ENCODE peak calls at places on chromosomes 3 and 15, in seven cellular contexts. One of them, this sample, is unnamed.

GRCh38 chr3:46861996-46862688 is 1.1 kb downstream of the MYL3 start:
- DNase-seq in vagina: no peak
- DNase-seq in stomach: no peak
- DNase-seq in PC-9: no peak
- DNase-seq in neural progenitor cell: no peak
- DNase-seq in sigmoid colon: peak
- DNase-seq in fibroblast of lung: no peak
- DNase-seq in this sample: no peak

GRCh38 chr3:40079203-40079844 is 230.2 kb upstream of the EIF1B start:
- DNase-seq in sigmoid colon: no peak
- DNase-seq in vagina: no peak
- DNase-seq in PC-9: no peak
- DNase-seq in fibroblast of lung: peak
- DNase-seq in neural progenitor cell: no peak
- DNase-seq in stomach: no peak
- DNase-seq in this sample: peak

GRCh38 chr3:40876496-40876895 is 322.8 kb upstream of the CTNNB1 start:
- DNase-seq in neural progenitor cell: no peak
- DNase-seq in stomach: no peak
- DNase-seq in fibroblast of lung: peak
- DNase-seq in sigmoid colon: no peak
- DNase-seq in PC-9: no peak
- DNase-seq in vagina: no peak
- DNase-seq in this sample: no peak

GRCh38 chr3:12993623-12994356 is 79.4 kb downstream of the IQSEC1 start:
- DNase-seq in PC-9: peak
- DNase-seq in stomach: peak
- DNase-seq in sigmoid colon: peak
- DNase-seq in vagina: no peak
- DNase-seq in fibroblast of lung: no peak
- DNase-seq in neural progenitor cell: peak
- DNase-seq in this sample: no peak

GRCh38 chr3:183897606-183898384 is 13.1 kb upstream of the PARL start:
- DNase-seq in neural progenitor cell: no peak
- DNase-seq in stomach: no peak
- DNase-seq in sigmoid colon: no peak
- DNase-seq in PC-9: no peak
- DNase-seq in vagina: no peak
- DNase-seq in fibroblast of lung: no peak
- DNase-seq in this sample: peak

GRCh38 chr3:156838035-156838434 is 11.9 kb downstream of the LEKR1 start:
- DNase-seq in vagina: no peak
- DNase-seq in sigmoid colon: no peak
- DNase-seq in PC-9: no peak
- DNase-seq in neural progenitor cell: no peak
- DNase-seq in stomach: no peak
- DNase-seq in fibroblast of lung: no peak
- DNase-seq in this sample: no peak

GRCh38 chr15:35182841-35183479 is 97.9 kb upstream of the NANOGP8 start:
- DNase-seq in neural progenitor cell: peak
- DNase-seq in sigmoid colon: no peak
- DNase-seq in PC-9: no peak
- DNase-seq in vagina: no peak
- DNase-seq in stomach: no peak
- DNase-seq in fibroblast of lung: no peak
- DNase-seq in this sample: no peak

GRCh38 chr3:113721638-113722037 is 24.4 kb downstream of the NAA50 start:
- DNase-seq in PC-9: no peak
- DNase-seq in vagina: no peak
- DNase-seq in sigmoid colon: no peak
- DNase-seq in stomach: no peak
- DNase-seq in neural progenitor cell: no peak
- DNase-seq in fibroblast of lung: no peak
- DNase-seq in this sample: no peak

GRCh38 chr15:83108266-83109219 is 1.1 kb downstream of the TM6SF1 start:
- DNase-seq in fibroblast of lung: no peak
- DNase-seq in stomach: peak
- DNase-seq in PC-9: no peak
- DNase-seq in vagina: no peak
- DNase-seq in neural progenitor cell: no peak
- DNase-seq in sigmoid colon: peak
- DNase-seq in this sample: no peak

GRCh38 chr3:139230391-139230790 is 113.4 kb upstream of the MRPS22 start:
- DNase-seq in sigmoid colon: no peak
- DNase-seq in neural progenitor cell: no peak
- DNase-seq in stomach: no peak
- DNase-seq in fibroblast of lung: no peak
- DNase-seq in PC-9: no peak
- DNase-seq in vagina: no peak
- DNase-seq in this sample: no peak

GRCh38 chr3:112681822-112682325 is 40.9 kb upstream of the CCDC80 start:
- DNase-seq in sigmoid colon: no peak
- DNase-seq in stomach: no peak
- DNase-seq in vagina: no peak
- DNase-seq in PC-9: peak
- DNase-seq in neural progenitor cell: no peak
- DNase-seq in fibroblast of lung: peak
- DNase-seq in this sample: no peak

GRCh38 chr3:176953106-176954080 is 243.9 kb downstream of the TBL1XR1 start:
- DNase-seq in neural progenitor cell: no peak
- DNase-seq in fibroblast of lung: peak
- DNase-seq in stomach: no peak
- DNase-seq in sigmoid colon: peak
- DNase-seq in vagina: no peak
- DNase-seq in PC-9: peak
- DNase-seq in this sample: no peak

GRCh38 chr3:177946965-177947364 is 589.3 kb upstream of the KCNMB2 start:
- DNase-seq in neural progenitor cell: no peak
- DNase-seq in stomach: no peak
- DNase-seq in sigmoid colon: no peak
- DNase-seq in fibroblast of lung: no peak
- DNase-seq in vagina: no peak
- DNase-seq in PC-9: no peak
- DNase-seq in this sample: no peak

GRCh38 chr3:79257811-79258210 is 510.0 kb downstream of the ROBO1 start:
- DNase-seq in sigmoid colon: no peak
- DNase-seq in vagina: no peak
- DNase-seq in neural progenitor cell: no peak
- DNase-seq in stomach: no peak
- DNase-seq in PC-9: no peak
- DNase-seq in fibroblast of lung: no peak
- DNase-seq in this sample: no peak

GRCh38 chr3:153138267-153139210 is 23.5 kb upstream of the RAP2B start:
- DNase-seq in stomach: peak
- DNase-seq in PC-9: peak
- DNase-seq in vagina: no peak
- DNase-seq in neural progenitor cell: no peak
- DNase-seq in fibroblast of lung: peak
- DNase-seq in sigmoid colon: peak
- DNase-seq in this sample: peak

GRCh38 chr3:66405701-66406091 is 95.1 kb downstream of the LRIG1 start:
- DNase-seq in neural progenitor cell: no peak
- DNase-seq in fibroblast of lung: peak
- DNase-seq in vagina: no peak
- DNase-seq in sigmoid colon: peak
- DNase-seq in stomach: no peak
- DNase-seq in PC-9: no peak
- DNase-seq in this sample: no peak

GRCh38 chr3:45332901-45333407 is 55.4 kb upstream of the LARS2 start:
- DNase-seq in sigmoid colon: no peak
- DNase-seq in vagina: no peak
- DNase-seq in PC-9: no peak
- DNase-seq in stomach: no peak
- DNase-seq in neural progenitor cell: no peak
- DNase-seq in fibroblast of lung: no peak
- DNase-seq in this sample: no peak

GRCh38 chr3:138657508-138657907 is 48.9 kb downstream of the FAIM start:
- DNase-seq in sigmoid colon: no peak
- DNase-seq in PC-9: no peak
- DNase-seq in neural progenitor cell: no peak
- DNase-seq in stomach: no peak
- DNase-seq in fibroblast of lung: no peak
- DNase-seq in vagina: no peak
- DNase-seq in this sample: no peak

GRCh38 chr3:45964139-45964538 is 20.9 kb downstream of the CXCR6 start:
- DNase-seq in neural progenitor cell: no peak
- DNase-seq in stomach: no peak
- DNase-seq in vagina: no peak
- DNase-seq in PC-9: no peak
- DNase-seq in sigmoid colon: no peak
- DNase-seq in fibroblast of lung: no peak
- DNase-seq in this sample: no peak

GRCh38 chr3:85455801-85456200 is 497.0 kb downstream of the CADM2 start:
- DNase-seq in neural progenitor cell: no peak
- DNase-seq in PC-9: no peak
- DNase-seq in fibroblast of lung: no peak
- DNase-seq in stomach: no peak
- DNase-seq in vagina: no peak
- DNase-seq in sigmoid colon: no peak
- DNase-seq in this sample: no peak
- H3K27ac ChIP-seq in neural progenitor cell: no peak
- H3K27ac ChIP-seq in PC-9: no peak
- H3K27ac ChIP-seq in fibroblast of lung: no peak
- H3K27ac ChIP-seq in stomach: no peak
- H3K27ac ChIP-seq in vagina: no peak
- H3K27ac ChIP-seq in sigmoid colon: no peak
- H3K27ac ChIP-seq in this sample: no peak

DNA sequence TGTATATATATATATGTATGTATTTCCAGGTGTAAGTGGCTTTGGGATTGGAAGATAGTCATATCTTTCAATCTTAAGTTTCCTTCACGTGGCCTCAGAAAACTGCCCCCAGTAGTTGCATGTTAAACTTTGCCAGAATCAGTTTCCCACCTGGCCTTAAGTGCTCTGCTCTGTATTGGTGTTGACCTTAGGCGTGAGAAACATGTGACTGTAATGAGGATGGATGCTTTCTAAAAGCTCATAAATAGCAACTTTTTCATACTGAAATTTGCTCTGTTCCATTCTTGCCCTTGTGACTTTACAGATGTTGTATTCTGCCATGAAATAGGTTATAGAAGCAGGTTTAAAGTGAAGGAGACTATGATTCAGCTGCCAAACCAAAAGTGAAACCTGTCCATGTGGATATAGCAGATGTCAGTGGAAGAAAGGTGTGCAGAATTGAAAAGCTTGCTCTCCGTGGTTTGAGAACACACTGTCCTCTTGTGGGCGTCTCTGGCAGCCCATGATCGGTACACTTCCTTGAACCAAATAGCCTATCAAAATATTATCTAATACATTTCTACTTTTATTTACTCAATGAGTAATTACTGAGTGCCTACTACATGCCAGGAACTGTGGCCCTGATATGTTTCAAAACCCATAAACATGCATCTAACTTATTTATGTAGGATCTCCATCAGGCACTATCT is 15.8 kb downstream of the SCG5 start:
- DNase-seq in stomach: peak
- DNase-seq in sigmoid colon: no peak
- DNase-seq in vagina: no peak
- DNase-seq in neural progenitor cell: no peak
- DNase-seq in PC-9: peak
- DNase-seq in fibroblast of lung: no peak
- DNase-seq in this sample: peak
- TF ChIP-seq CTCF in stomach: peak
- TF ChIP-seq CTCF in sigmoid colon: no peak
- TF ChIP-seq CTCF in vagina: no peak
- TF ChIP-seq CTCF in neural progenitor cell: no peak
- TF ChIP-seq CTCF in PC-9: no peak
- TF ChIP-seq CTCF in fibroblast of lung: peak
- TF ChIP-seq CTCF in this sample: peak

DNA sequence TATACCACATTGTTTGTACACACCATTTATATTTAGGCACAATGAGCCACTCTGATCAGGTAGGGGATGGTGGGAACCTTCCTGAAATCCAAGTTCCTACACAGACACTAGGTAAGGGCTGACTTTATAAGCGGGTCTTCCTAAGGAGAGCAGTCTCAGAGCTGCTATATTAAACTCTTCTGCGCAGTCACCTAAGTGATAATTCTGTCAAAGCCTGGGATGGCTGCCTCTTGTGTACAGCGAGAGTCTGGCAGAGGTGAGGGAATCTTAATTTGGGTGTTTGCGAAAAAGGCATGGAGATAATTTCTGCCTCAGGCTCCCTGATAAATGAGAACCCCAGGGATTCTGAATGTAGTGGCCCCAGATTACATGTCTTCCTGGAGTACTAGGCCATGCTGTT is 113.1 kb downstream of the EDEM1 start:
- DNase-seq in neural progenitor cell: no peak
- DNase-seq in fibroblast of lung: no peak
- DNase-seq in sigmoid colon: no peak
- DNase-seq in stomach: no peak
- DNase-seq in vagina: no peak
- DNase-seq in PC-9: no peak
- DNase-seq in this sample: no peak
- H3K27ac ChIP-seq in neural progenitor cell: no peak
- H3K27ac ChIP-seq in fibroblast of lung: no peak
- H3K27ac ChIP-seq in sigmoid colon: no peak
- H3K27ac ChIP-seq in stomach: no peak
- H3K27ac ChIP-seq in vagina: no peak
- H3K27ac ChIP-seq in PC-9: no peak
- H3K27ac ChIP-seq in this sample: no peak

GRCh38 chr15:39629376-39629775 is 48.5 kb downstream of the THBS1 start:
- DNase-seq in stomach: no peak
- DNase-seq in sigmoid colon: no peak
- DNase-seq in fibroblast of lung: peak
- DNase-seq in PC-9: no peak
- DNase-seq in neural progenitor cell: no peak
- DNase-seq in vagina: no peak
- DNase-seq in this sample: peak

GRCh38 chr15:39628131-39628482 is 47.2 kb downstream of the THBS1 start:
- DNase-seq in sigmoid colon: no peak
- DNase-seq in neural progenitor cell: no peak
- DNase-seq in PC-9: no peak
- DNase-seq in stomach: no peak
- DNase-seq in fibroblast of lung: no peak
- DNase-seq in vagina: no peak
- DNase-seq in this sample: no peak

GRCh38 chr15:39628821-39629220 is 47.9 kb downstream of the THBS1 start:
- DNase-seq in PC-9: no peak
- DNase-seq in sigmoid colon: no peak
- DNase-seq in vagina: no peak
- DNase-seq in stomach: no peak
- DNase-seq in neural progenitor cell: no peak
- DNase-seq in fibroblast of lung: no peak
- DNase-seq in this sample: no peak

GRCh38 chr15:39629906-39630305 is 49.0 kb downstream of the THBS1 start:
- DNase-seq in neural progenitor cell: no peak
- DNase-seq in fibroblast of lung: peak
- DNase-seq in stomach: no peak
- DNase-seq in vagina: no peak
- DNase-seq in sigmoid colon: no peak
- DNase-seq in PC-9: no peak
- DNase-seq in this sample: peak

DNA sequence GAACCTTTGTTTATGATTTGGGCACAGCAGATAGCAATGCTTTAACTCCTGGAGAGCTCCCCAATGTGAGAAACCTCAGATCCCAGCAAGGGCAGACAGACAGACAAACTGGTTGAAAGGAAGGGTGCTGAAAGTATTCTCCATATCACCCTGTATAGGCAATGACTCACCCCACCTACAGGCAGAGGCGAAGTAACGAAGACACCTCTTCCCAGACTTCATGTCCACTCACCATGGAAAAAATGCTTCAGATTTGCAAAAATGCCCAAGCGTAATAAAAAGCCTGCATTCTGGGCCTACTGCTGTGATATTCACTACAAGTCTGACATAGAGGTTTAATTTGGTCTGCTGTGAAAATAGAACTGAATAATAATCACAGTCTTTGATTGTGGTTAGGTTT is 50.5 kb downstream of the THBS1 start:
- DNase-seq in sigmoid colon: no peak
- DNase-seq in neural progenitor cell: no peak
- DNase-seq in stomach: no peak
- DNase-seq in fibroblast of lung: peak
- DNase-seq in PC-9: no peak
- DNase-seq in vagina: no peak
- DNase-seq in this sample: peak
- TF ChIP-seq CTCF in sigmoid colon: no peak
- TF ChIP-seq CTCF in neural progenitor cell: no peak
- TF ChIP-seq CTCF in stomach: no peak
- TF ChIP-seq CTCF in fibroblast of lung: no peak
- TF ChIP-seq CTCF in PC-9: no peak
- TF ChIP-seq CTCF in vagina: no peak
- TF ChIP-seq CTCF in this sample: peak